ENCODE peak calls at places on chromosomes 3 and 15, in five cellular contexts. T is adrenal gland, H is PC-9, X is tibial artery, Y is upper lobe of right lung. U is an unnamed sample. For H3K4me1, the result is how much of the 10 kb centered on the place peaks cover.

GRCh38 chr3:49295489-49296058 is 18.5 kb upstream of the C3orf62 start:
- DNase-seq in T (no peak), H (no peak), X (no peak), Y (no peak), U (no peak)

GRCh38 chr3:100706365-100706764 is 2.9 kb upstream of the TFG start:
- DNase-seq in T (no peak), H (no peak), X (no peak), Y (no peak), U (no peak)

GRCh38 chr3:141083831-141084624 is 32.9 kb downstream of the SPSB4 start:
- DNase-seq in T (no peak), H (no peak), X (no peak), Y (no peak), U (peak)

GRCh38 chr3:64022451-64023186 is 675 bp downstream of the PSMD6 start:
- DNase-seq in T (no peak), H (no peak), X (no peak), Y (no peak), U (peak)

GRCh38 chr3:149367021-149367840 is 10.2 kb downstream of the TM4SF1 start:
- DNase-seq in T (no peak), H (peak), X (no peak), Y (no peak), U (no peak)

GRCh38 chr15:98417346-98417745 is 231.0 kb upstream of the IGF1R start:
- DNase-seq in T (no peak), H (no peak), X (no peak), Y (no peak), U (no peak)

GRCh38 chr15:73593278-73594074 is 39.7 kb downstream of the NPTN start:
- DNase-seq in T (no peak), H (no peak), X (no peak), Y (no peak), U (no peak)

GRCh38 chr3:46280105-46280797 is 38.0 kb downstream of the CCR3 start:
- DNase-seq in T (no peak), H (peak), X (no peak), Y (no peak), U (no peak)

GRCh38 chr3:158313344-158313927 is 203.5 kb downstream of the RSRC1 start:
- DNase-seq in T (no peak), H (no peak), X (no peak), Y (no peak), U (no peak)

GRCh38 chr15:66323312-66323928 is 30.1 kb downstream of the DIS3L start:
- DNase-seq in T (no peak), H (no peak), X (no peak), Y (no peak), U (no peak)

GRCh38 chr15:75359537-75360250 is 8.7 kb downstream of the MAN2C1 start:
- DNase-seq in T (no peak), H (no peak), X (no peak), Y (no peak), U (no peak)

GRCh38 chr3:48256557-48256956 is 15.7 kb downstream of the ZNF589 start:
- DNase-seq in T (no peak), H (no peak), X (no peak), Y (no peak), U (no peak)

GRCh38 chr15:91224750-91225380 is 124.8 kb downstream of the SV2B start:
- DNase-seq in T (peak), H (no peak), X (no peak), Y (no peak), U (no peak)

GRCh38 chr3:124322966-124323365 is 331.0 kb upstream of the ROPN1 start:
- DNase-seq in T (no peak), H (no peak), X (no peak), Y (no peak), U (no peak)

GRCh38 chr3:66450389-66451022 is 50.3 kb downstream of the LRIG1 start:
- DNase-seq in T (peak), H (no peak), X (peak), Y (no peak), U (no peak)

GRCh38 chr3:57500506-57500905 is 43.6 kb downstream of the DNAH12 start:
- DNase-seq in T (no peak), H (no peak), X (no peak), Y (no peak), U (no peak)

GRCh38 chr3:171991166-171991565 is 48.2 kb upstream of the FNDC3B start:
- DNase-seq in T (no peak), H (no peak), X (no peak), Y (no peak), U (no peak)

GRCh38 chr15:55894406-55894965 is 98.9 kb downstream of the NEDD4 start:
- DNase-seq in T (no peak), H (no peak), X (no peak), Y (no peak), U (no peak)

GRCh38 chr15:92667291-92667904 is 11.8 kb upstream of the FAM174B start:
- DNase-seq in T (no peak), H (no peak), X (no peak), Y (no peak), U (no peak)

GRCh38 chr3:109532257-109533216 is 195.2 kb upstream of the DPPA4 start:
- DNase-seq in T (peak), H (peak), X (no peak), Y (no peak), U (no peak)
- TF ChIP-seq CTCF in T (peak), H (peak), X (peak), Y (peak), U (no peak)

DNA sequence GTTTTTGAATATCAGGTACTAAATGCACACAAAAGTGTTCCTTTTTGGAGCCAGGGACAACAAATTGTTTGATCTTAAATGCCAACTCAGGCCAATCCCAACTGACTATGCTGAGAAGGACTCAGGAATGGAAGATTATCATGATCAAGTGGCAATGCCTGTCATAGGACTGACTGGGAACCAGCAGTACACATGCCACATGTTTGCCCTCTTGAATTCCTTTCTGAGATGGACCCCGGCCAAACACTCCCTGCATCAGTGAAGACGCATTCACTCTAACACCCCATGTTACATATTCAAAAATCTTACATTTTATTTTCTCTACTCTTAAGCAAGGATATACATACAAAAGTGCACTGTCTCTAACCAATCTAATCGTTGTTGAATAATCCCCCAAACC is 36.1 kb downstream of the CLDN18 start:
- DNase-seq in T (no peak), H (no peak), X (no peak), Y (no peak), U (no peak)
- H3K4me1 ChIP-seq in T (under half), H (under half), X (under half), Y (under half), U (under half)

DNA sequence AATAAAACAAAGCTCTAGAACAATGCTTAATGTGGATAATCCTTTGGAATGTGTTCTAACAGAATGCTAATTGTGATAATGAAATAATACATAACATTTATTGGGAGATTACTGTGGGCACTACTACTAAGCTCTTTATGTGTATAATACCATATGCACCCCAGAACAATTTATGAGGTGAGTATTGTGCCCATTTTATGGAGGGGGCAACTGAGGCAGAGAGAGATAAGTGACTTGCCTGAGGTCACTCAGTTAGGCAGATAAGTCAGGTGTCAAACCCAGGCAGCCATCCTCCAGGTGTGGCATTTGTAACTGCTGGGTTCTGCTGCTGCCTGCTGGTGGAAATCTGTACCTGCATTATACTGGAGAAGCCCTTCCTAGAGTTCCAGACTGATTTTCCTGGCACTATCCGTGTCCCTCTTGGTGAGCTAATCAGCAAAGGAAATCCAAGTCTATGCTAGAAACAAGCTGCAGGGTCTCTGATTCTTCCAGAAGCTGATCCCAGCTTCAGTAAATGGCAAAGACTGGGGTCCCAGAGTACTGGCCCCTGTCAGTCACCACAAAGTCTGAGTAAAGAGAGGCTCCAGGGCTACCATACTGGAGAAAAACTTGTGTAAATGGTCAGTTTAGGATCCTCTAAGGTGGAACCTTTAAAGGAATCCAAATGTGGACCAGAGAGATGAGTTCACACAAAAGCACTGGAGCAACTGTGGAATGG is 22.6 kb upstream of the RBP1 start:
- DNase-seq in T (no peak), H (peak), X (no peak), Y (no peak), U (no peak)
- TF ChIP-seq CTCF in T (peak), H (peak), X (peak), Y (peak), U (peak)

GRCh38 chr15:68309024-68309423 is 31.5 kb downstream of the FEM1B start:
- DNase-seq in T (peak), H (no peak), X (no peak), Y (no peak), U (no peak)
- H3K4me1 ChIP-seq in T (under half), H (under half), X (under half), Y (under half), U (under half)

GRCh38 chr15:68517285-68517711 is 61.5 kb upstream of the CORO2B start:
- DNase-seq in T (no peak), H (no peak), X (peak), Y (no peak), U (no peak)
- TF ChIP-seq CTCF in T (peak), H (no peak), X (peak), Y (peak), U (no peak)

GRCh38 chr3:196555295-196555694 is 13.1 kb downstream of the WDR53 start:
- DNase-seq in T (no peak), H (no peak), X (no peak), Y (no peak), U (no peak)
- H3K4me1 ChIP-seq in T (under half), H (under half), X (under half), Y (under half), U (under half)

GRCh38 chr3:9792405-9793160 is at the start of the genes ARPC4 and TADA3:
- DNase-seq in T (peak), H (peak), X (peak), Y (peak), U (peak)
- TF ChIP-seq CTCF in T (peak), H (no peak), X (peak), Y (peak), U (peak)